ENCODE peak calls at places on chromosomes 11 and 22, in five cellular contexts. R is HT-29; G is LHCN-M2; O is activated naive CD8-positive, alpha-beta T cell treated with anti-CD3 and anti-CD28 coated beads, Interleukin-2, amount 10 ng/mL, durations not matched to agents 7 days and 5 days; M is T follicular helper cell. F is an unnamed sample.

GRCh38 chr22:49624421-49625177 is 203.1 kb downstream of the BRD1 start:
- DNase-seq in R (no peak), G (no peak), O (no peak), M (no peak), F (no peak)

GRCh38 chr11:1358286-1358685 is 31.4 kb upstream of the BRSK2 start:
- DNase-seq in R (peak; percentile 49), G (no peak), O (no peak), M (no peak), F (no peak)

GRCh38 chr22:50081426-50082196 is 3.6 kb downstream of the MLC1 start:
- DNase-seq in R (no peak), G (no peak), O (no peak), M (no peak), F (no peak)

GRCh38 chr22:46006379-46007002 is 29.5 kb upstream of the WNT7B start:
- DNase-seq in R (peak; percentile 87), G (peak; percentile 91), O (peak; percentile 93), M (peak; percentile 80), F (peak; percentile 87)

GRCh38 chr22:42461511-42461910 is 29.3 kb upstream of the NFAM1 start:
- DNase-seq in R (no peak), G (no peak), O (no peak), M (no peak), F (no peak)

GRCh38 chr11:75946531-75947530 is 131.8 kb downstream of the UVRAG start:
- DNase-seq in R (no peak), G (peak; percentile 89), O (no peak), M (no peak), F (no peak)

GRCh38 chr11:59053387-59053786 is 32.7 kb upstream of the GLYATL1B start:
- DNase-seq in R (peak; percentile 81), G (peak; percentile 47), O (peak; percentile 76), M (peak; percentile 65), F (peak; percentile 70)

GRCh38 chr11:4190098-4190497 is 95.5 kb downstream of the RRM1 start:
- DNase-seq in R (no peak), G (no peak), O (no peak), M (no peak), F (no peak)

GRCh38 chr22:38835888-38836301 is 7.9 kb downstream of the NPTXR start:
- DNase-seq in R (no peak), G (no peak), O (no peak), M (no peak), F (no peak)

GRCh38 chr11:1351278-1351937 is 38.3 kb upstream of the BRSK2 start:
- DNase-seq in R (peak; percentile 93), G (no peak), O (no peak), M (no peak), F (no peak)

GRCh38 chr22:20866716-20867115 is 7.9 kb downstream of the SNAP29 start:
- DNase-seq in R (no peak), G (no peak), O (no peak), M (no peak), F (no peak)

GRCh38 chr11:37657645-37658044 is 1059.6 kb upstream of the RAG2 start:
- DNase-seq in R (peak; percentile 46), G (peak; percentile 18), O (no peak), M (no peak), F (no peak)